ENCODE peak calls at places on chromosomes 13 and 19, in five cellular contexts. One of them, this sample, is unnamed.

GRCh38 chr19:12965017-12965811 is 4.2 kb upstream of the DAND5 start:
- DNase-seq in T-helper 17 cell: peak; percentile 77
- DNase-seq in smooth muscle cell of the brain vasculature: no peak
- DNase-seq in NCI-H1417: peak; percentile 87
- DNase-seq in hepatic stellate cell: peak; percentile 83
- DNase-seq in this sample: peak; percentile 91

GRCh38 chr19:34676697-34677385 is at the start of gene SCGB2B2:
- DNase-seq in T-helper 17 cell: no peak
- DNase-seq in NCI-H1417: peak; percentile 97
- DNase-seq in smooth muscle cell of the brain vasculature: no peak
- DNase-seq in hepatic stellate cell: peak; percentile 78
- DNase-seq in this sample: peak; percentile 95

GRCh38 chr13:46324976-46325375 is 62.1 kb downstream of the RUBCNL start:
- DNase-seq in T-helper 17 cell: no peak
- DNase-seq in hepatic stellate cell: no peak
- DNase-seq in smooth muscle cell of the brain vasculature: no peak
- DNase-seq in NCI-H1417: no peak
- DNase-seq in this sample: no peak

GRCh38 chr19:4654437-4655361 is 15.4 kb downstream of the TNFAIP8L1 start:
- DNase-seq in NCI-H1417: no peak
- DNase-seq in smooth muscle cell of the brain vasculature: no peak
- DNase-seq in T-helper 17 cell: no peak
- DNase-seq in hepatic stellate cell: no peak
- DNase-seq in this sample: no peak

GRCh38 chr13:26017932-26018690 is 33.7 kb downstream of the SHISA2 start:
- DNase-seq in T-helper 17 cell: no peak
- DNase-seq in NCI-H1417: no peak
- DNase-seq in hepatic stellate cell: no peak
- DNase-seq in smooth muscle cell of the brain vasculature: no peak
- DNase-seq in this sample: no peak

GRCh38 chr19:31378404-31378803 is 29.2 kb upstream of the TSHZ3 start:
- DNase-seq in hepatic stellate cell: peak; percentile 80
- DNase-seq in T-helper 17 cell: no peak
- DNase-seq in NCI-H1417: no peak
- DNase-seq in smooth muscle cell of the brain vasculature: peak; percentile 26
- DNase-seq in this sample: no peak

GRCh38 chr13:50527612-50528509 is 315.6 kb downstream of the DLEU7 start:
- DNase-seq in hepatic stellate cell: no peak
- DNase-seq in T-helper 17 cell: no peak
- DNase-seq in NCI-H1417: peak; percentile 18
- DNase-seq in smooth muscle cell of the brain vasculature: no peak
- DNase-seq in this sample: peak; percentile 32

GRCh38 chr13:51614350-51614786 is 30.1 kb downstream of the WDFY2 start:
- DNase-seq in NCI-H1417: peak; percentile 47
- DNase-seq in hepatic stellate cell: no peak
- DNase-seq in smooth muscle cell of the brain vasculature: no peak
- DNase-seq in T-helper 17 cell: no peak
- DNase-seq in this sample: peak; percentile 91

GRCh38 chr13:25420161-25420560 is 48.4 kb downstream of the ATP8A2 start:
- DNase-seq in hepatic stellate cell: no peak
- DNase-seq in T-helper 17 cell: no peak
- DNase-seq in NCI-H1417: peak; percentile 31
- DNase-seq in smooth muscle cell of the brain vasculature: no peak
- DNase-seq in this sample: no peak

GRCh38 chr13:102195566-102196462 is 206.0 kb downstream of the FGF14 start:
- DNase-seq in hepatic stellate cell: no peak
- DNase-seq in NCI-H1417: peak; percentile 25
- DNase-seq in T-helper 17 cell: no peak
- DNase-seq in smooth muscle cell of the brain vasculature: no peak
- DNase-seq in this sample: peak; percentile 71